ENCODE peak calls at places on chromosomes 3 and 15, in six cellular contexts. A, L, N, P, W and E are unnamed samples. For H3K27me3, the result is how much of the 10 kb centered on the place peaks cover.

GRCh38 chr3:183116051-183116614 is 16.8 kb upstream of the MCCC1 start:
- DNase-seq in P (no peak), A (no peak), N (peak), W (no peak), L (peak), E (peak)

GRCh38 chr3:4290272-4290893 is 12.8 kb upstream of the SETMAR start:
- DNase-seq in W (no peak), N (peak), L (peak), A (peak), P (no peak), E (no peak)

GRCh38 chr15:39358441-39359041 is 222.3 kb upstream of the THBS1 start:
- DNase-seq in W (peak), N (peak), A (peak), P (no peak), L (no peak), E (no peak)

GRCh38 chr3:43505351-43505750 is 116.5 kb downstream of the ANO10 start:
- DNase-seq in W (no peak), P (no peak), N (no peak), A (peak), L (no peak), E (no peak)

GRCh38 chr15:40337597-40337996 is 3.1 kb downstream of the CCDC9B start:
- DNase-seq in W (no peak), L (no peak), N (peak), P (no peak), A (no peak), E (no peak)

GRCh38 chr3:175672119-175672689 is 813.1 kb downstream of the NAALADL2 start:
- DNase-seq in P (no peak), N (no peak), L (no peak), W (no peak), A (peak), E (no peak)

GRCh38 chr3:143811602-143812001 is 36.7 kb downstream of the SLC9A9 start:
- DNase-seq in P (no peak), A (no peak), W (no peak), N (no peak), L (no peak), E (no peak)

GRCh38 chr3:41073190-41073589 is 126.1 kb upstream of the CTNNB1 start:
- DNase-seq in L (peak), P (no peak), W (no peak), A (no peak), N (no peak), E (no peak)

GRCh38 chr3:126155280-126155640 is 25.1 kb downstream of the ALDH1L1 start:
- DNase-seq in A (no peak), L (no peak), W (no peak), P (no peak), N (no peak), E (no peak)

GRCh38 chr3:145578465-145578864 is 582.5 kb downstream of the PLOD2 start:
- DNase-seq in P (no peak), L (no peak), N (no peak), A (no peak), W (no peak), E (no peak)

GRCh38 chr3:19531426-19531825 is 383.1 kb downstream of the KCNH8 start:
- DNase-seq in L (no peak), A (no peak), W (no peak), N (no peak), P (no peak), E (no peak)

GRCh38 chr15:51931638-51932037 is 39.9 kb downstream of the LEO1 start:
- DNase-seq in P (no peak), N (no peak), A (peak), W (no peak), L (no peak), E (no peak)

GRCh38 chr3:125957674-125958510 is 11.1 kb upstream of the ROPN1B start:
- DNase-seq in P (no peak), N (no peak), W (no peak), A (no peak), L (no peak), E (no peak)

GRCh38 chr3:76615739-76616138 is 424.2 kb upstream of the ROBO2 start:
- DNase-seq in L (no peak), P (no peak), A (peak), W (no peak), N (no peak), E (no peak)

GRCh38 chr15:90047956-90048575 is 46.9 kb downstream of the ZNF710 start:
- DNase-seq in A (no peak), L (peak), P (no peak), N (peak), W (no peak), E (peak)

GRCh38 chr15:77702211-77702957 is 69.7 kb upstream of the LINGO1 start:
- DNase-seq in L (peak), P (no peak), W (peak), N (no peak), A (peak), E (no peak)
- H3K27me3 ChIP-seq in L (under half), P (under half), W (under half), N (under half), A (under half), E (under half)

GRCh38 chr15:67824900-67825879 is at the start of gene SKOR1:
- DNase-seq in A (peak), W (no peak), P (no peak), L (peak), N (no peak), E (no peak)
- H3K27me3 ChIP-seq in A (half or more), W (half or more), P (under half), L (half or more), N (under half), E (half or more)

GRCh38 chr3:38630591-38630990 is 18.9 kb downstream of the SCN5A start:
- DNase-seq in A (no peak), L (peak), W (no peak), P (no peak), N (no peak), E (no peak)

GRCh38 chr3:38636881-38637280 is 12.6 kb downstream of the SCN5A start:
- DNase-seq in L (no peak), W (no peak), N (no peak), A (no peak), P (no peak), E (no peak)

GRCh38 chr3:38632989-38633388 is 16.5 kb downstream of the SCN5A start:
- DNase-seq in P (no peak), L (no peak), A (no peak), N (no peak), W (no peak), E (no peak)

GRCh38 chr3:38636464-38636863 is 13.0 kb downstream of the SCN5A start:
- DNase-seq in W (no peak), A (no peak), P (no peak), L (no peak), N (no peak), E (no peak)

DNA sequence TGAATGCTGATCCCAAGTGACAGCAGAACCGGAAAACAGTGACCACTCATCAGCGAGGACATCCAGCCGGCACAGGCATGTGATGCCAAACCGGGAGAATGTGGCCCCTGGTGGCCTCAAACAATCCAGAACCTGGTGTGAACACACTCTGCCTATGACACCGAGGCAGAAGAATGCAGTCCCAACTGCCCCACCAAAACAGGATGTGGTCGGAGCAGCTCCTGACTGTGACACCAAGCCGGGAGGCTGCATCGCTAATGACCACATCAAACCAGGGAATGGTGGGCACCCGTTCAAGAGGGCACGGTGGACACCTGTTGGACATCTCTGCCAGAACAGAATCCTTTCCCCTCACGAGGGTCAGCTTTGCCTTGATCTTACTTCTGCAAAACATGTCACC is 15.4 kb downstream of the SCN5A start:
- DNase-seq in P (no peak), A (peak), N (no peak), W (no peak), L (peak), E (no peak)
- H3K27me3 ChIP-seq in P (under half), A (under half), N (under half), W (under half), L (under half), E (under half)

DNA sequence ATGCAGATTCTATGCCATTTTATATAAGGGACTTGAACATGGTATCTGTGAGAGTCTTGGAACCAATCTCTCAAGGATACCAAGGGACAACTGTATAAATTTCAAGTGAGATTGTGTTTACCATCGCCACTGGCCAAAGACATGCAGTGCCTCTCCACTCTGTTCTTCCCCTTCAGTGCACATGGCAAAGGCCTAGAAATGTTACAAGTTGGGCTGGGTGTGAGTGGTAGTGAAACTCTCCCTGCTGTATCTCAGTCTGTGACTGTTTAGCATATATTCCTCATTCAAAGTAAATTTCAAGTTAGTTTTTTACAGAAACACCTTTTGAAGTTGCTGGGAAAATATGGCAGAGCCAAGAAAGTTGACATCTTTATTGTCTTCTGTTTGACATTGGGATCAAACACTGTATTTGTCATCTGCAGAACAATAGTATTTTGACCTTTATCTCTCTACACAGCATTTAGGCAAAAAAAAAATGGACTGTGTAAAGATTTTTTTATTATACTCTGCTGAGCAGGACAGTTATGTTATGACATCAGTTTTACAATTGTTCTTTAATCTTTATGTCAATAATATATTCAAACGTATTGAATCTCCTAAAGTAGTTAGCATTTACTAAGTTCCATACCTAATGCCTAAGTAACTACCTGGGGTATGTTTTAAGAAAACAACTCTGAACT is 101.4 kb downstream of the CCNL1 start:
- DNase-seq in N (no peak), W (no peak), L (no peak), A (no peak), P (no peak), E (no peak)
- H3K27me3 ChIP-seq in N (under half), W (under half), L (under half), A (under half), P (under half), E (under half)

DNA sequence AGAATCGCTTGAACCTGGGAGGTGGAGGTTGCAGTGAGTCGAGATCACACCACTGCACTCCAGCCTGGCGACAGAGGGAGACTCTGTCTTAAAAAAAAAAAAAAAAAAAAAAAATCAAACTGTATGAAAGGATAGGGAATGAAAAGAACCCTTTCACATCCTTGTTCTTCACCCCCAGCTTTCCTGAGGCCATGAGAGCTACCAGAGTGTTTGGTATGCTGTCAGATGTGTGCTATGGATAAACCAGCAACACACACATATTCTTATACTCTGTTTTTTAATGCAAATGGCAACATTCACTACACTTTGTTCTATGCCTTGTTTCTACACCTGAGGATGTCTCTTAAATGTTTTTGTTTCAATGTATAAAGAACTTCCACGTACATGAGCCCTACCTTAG is 33.5 kb downstream of the RPL22L1 start:
- DNase-seq in L (no peak), W (no peak), A (no peak), P (no peak), N (no peak), E (no peak)
- H3K27me3 ChIP-seq in L (under half), W (under half), A (under half), P (under half), N (under half), E (under half)

DNA sequence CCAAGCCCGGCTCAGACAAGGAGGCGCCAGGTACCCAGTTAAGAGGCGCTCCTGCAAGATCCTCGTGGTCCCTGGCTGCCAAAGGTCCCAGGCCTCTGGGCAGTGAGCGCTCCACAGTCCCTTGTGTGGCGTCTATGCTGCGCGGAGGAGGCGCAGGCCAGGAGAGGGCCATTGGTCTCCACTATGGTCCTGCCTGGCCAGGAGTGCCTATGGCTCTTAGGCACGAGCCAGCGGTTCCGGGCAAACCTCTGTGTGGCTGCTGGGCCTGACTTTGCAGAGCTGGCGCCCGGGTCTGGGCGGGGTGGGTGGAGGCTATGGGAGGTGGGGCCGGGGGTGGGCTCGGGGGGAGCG is 660 bp upstream of the ADAMTSL3 start:
- DNase-seq in A (no peak), L (peak), W (no peak), P (no peak), N (no peak), E (no peak)
- H3K27me3 ChIP-seq in A (under half), L (under half), W (under half), P (under half), N (under half), E (under half)

GRCh38 chr3:133944181-133944580 is 48.5 kb upstream of the RAB6B start:
- DNase-seq in L (no peak), A (peak), N (no peak), P (no peak), W (no peak), E (no peak)

GRCh38 chr3:133944641-133945441 is 49.2 kb upstream of the RAB6B start:
- DNase-seq in W (no peak), L (peak), A (peak), P (peak), N (no peak), E (peak)

GRCh38 chr3:133943639-133944131 is 48.0 kb upstream of the RAB6B start:
- DNase-seq in L (peak), W (no peak), N (peak), P (peak), A (peak), E (peak)

GRCh38 chr3:133941390-133941789 is 45.7 kb upstream of the RAB6B start:
- DNase-seq in N (no peak), A (peak), P (peak), L (peak), W (no peak), E (no peak)

DNA sequence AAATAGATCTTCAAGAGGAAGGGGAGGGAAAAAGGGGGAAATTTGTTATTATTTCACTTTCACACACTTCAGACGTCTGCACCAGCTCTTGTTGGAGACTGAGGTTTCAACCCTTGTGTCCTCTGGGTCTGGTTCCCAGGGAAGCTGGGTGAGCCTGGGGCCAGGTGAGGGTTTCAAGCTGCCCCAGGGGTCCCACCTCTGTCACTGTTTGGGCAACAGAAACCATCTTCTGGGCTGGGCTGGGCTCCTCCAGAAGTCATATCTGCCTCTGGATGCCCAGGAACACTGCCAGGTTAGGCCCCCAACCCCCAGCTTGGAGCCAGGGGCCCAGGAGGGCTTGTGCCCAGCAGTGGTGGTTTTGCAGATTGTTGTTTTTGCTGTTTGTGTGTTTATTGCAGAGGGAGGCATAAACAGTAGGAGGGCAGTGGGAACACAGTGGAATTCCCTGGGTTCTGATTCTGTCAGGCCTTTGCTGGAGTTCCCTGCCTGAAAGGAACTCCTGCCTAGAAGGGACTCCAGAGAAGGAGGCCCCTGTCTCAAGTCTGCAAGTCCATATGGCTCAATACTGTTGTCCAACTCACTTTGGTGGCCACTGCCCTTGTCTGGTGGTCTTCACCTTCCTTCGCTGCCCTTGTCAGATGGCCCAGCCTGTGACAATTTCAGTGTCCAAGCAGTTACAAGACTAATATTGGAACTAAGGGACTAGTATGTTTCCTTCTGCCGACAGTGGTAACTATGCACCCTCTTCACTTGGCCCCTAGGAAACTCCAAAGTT is 47.3 kb upstream of the RAB6B start:
- DNase-seq in N (no peak), W (no peak), A (no peak), L (peak), P (no peak), E (no peak)
- H3K27me3 ChIP-seq in N (under half), W (under half), A (under half), L (under half), P (under half), E (under half)

GRCh38 chr3:114712728-114713492 is 419.1 kb downstream of the TIGIT start:
- DNase-seq in W (no peak), A (no peak), P (no peak), L (no peak), N (no peak), E (no peak)

GRCh38 chr3:114718071-114718896 is 424.5 kb downstream of the TIGIT start:
- DNase-seq in P (no peak), A (no peak), W (no peak), N (peak), L (no peak), E (no peak)

GRCh38 chr3:114714237-114714636 is 420.4 kb downstream of the TIGIT start:
- DNase-seq in P (no peak), A (no peak), N (peak), W (no peak), L (no peak), E (no peak)

GRCh38 chr3:114716916-114717315 is 423.1 kb downstream of the TIGIT start:
- DNase-seq in L (no peak), N (no peak), P (no peak), W (no peak), A (no peak), E (no peak)

DNA sequence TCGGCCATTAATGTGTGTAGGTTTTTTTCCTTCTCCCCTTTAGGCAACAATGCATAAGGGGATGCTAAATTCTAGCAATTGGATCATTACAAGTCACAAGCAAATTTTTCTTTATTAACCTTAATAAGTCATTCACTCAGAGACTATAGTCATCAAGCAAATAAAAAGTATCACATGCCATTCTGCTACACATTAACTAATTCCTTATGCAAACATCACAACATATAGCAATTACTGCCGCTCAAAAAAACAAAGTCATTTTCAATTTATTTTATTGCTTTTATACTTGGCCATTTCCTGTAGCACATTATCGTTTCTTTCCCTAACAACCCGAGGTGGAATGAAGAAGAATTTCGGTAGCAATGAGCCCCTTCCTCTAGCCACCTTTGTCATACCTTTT is 421.1 kb downstream of the TIGIT start:
- DNase-seq in P (no peak), L (no peak), N (no peak), W (no peak), A (no peak), E (no peak)
- H3K27me3 ChIP-seq in P (under half), L (under half), N (under half), W (under half), A (under half), E (under half)